ENCODE peak calls at places on chromosomes 13 and 19, in six cellular contexts. P is lower lobe of right lung; E is astrocyte of the spinal cord; N is astrocyte of the cerebellum; U is lower leg skin; L is CD8-positive, alpha-beta T cell. B is an unnamed sample.

GRCh38 chr19:12777217-12778019 is 2.1 kb upstream of the HOOK2 start:
- DNase-seq in P (peak), E (peak), N (no peak), U (peak), L (peak), B (peak)

GRCh38 chr13:109816979-109817275 is 30.5 kb upstream of the IRS2 start:
- DNase-seq in P (no peak), E (peak), N (peak), U (no peak), L (no peak), B (peak)

GRCh38 chr13:43285891-43286602 is 262.7 kb downstream of the DNAJC15 start:
- DNase-seq in P (no peak), E (peak), N (peak), U (no peak), L (no peak), B (peak)

GRCh38 chr13:99792079-99792921 is 179.3 kb downstream of the ZIC5 start:
- DNase-seq in P (no peak), E (no peak), N (no peak), U (no peak), L (no peak), B (no peak)

GRCh38 chr13:62747629-62748028 is 1332.0 kb upstream of the PCDH20 start:
- DNase-seq in P (no peak), E (no peak), N (no peak), U (no peak), L (no peak), B (no peak)

GRCh38 chr13:110506859-110507566 is 54.5 kb downstream of the RAB20 start:
- DNase-seq in P (peak), E (peak), N (no peak), U (no peak), L (no peak), B (peak)

GRCh38 chr13:110258876-110259631 is 47.9 kb downstream of the COL4A1 start:
- DNase-seq in P (no peak), E (no peak), N (no peak), U (peak), L (no peak), B (no peak)

GRCh38 chr13:91154553-91154952 is 192.9 kb upstream of the MIR17HG start:
- DNase-seq in P (no peak), E (no peak), N (no peak), U (no peak), L (no peak), B (no peak)

GRCh38 chr19:38266981-38267597 is 2.7 kb downstream of the SPINT2 start:
- DNase-seq in P (no peak), E (peak), N (no peak), U (no peak), L (no peak), B (peak)

GRCh38 chr19:19371056-19371455 is 34.4 kb upstream of the GATAD2A start:
- DNase-seq in P (no peak), E (no peak), N (no peak), U (no peak), L (no peak), B (no peak)

GRCh38 chr13:61777281-61777680 is 361.6 kb upstream of the PCDH20 start:
- DNase-seq in P (no peak), E (peak), N (peak), U (no peak), L (no peak), B (no peak)

GRCh38 chr19:3210347-3211017 is 14.0 kb upstream of the CELF5 start:
- DNase-seq in P (peak), E (peak), N (no peak), U (no peak), L (peak), B (peak)

GRCh38 chr13:27966641-27967202 is 2.4 kb downstream of the CDX2 start:
- DNase-seq in P (no peak), E (no peak), N (no peak), U (peak), L (no peak), B (no peak)

GRCh38 chr13:108218044-108218974 is at the start of gene ABHD13:
- DNase-seq in P (peak), E (peak), N (peak), U (peak), L (peak), B (peak)

GRCh38 chr13:38535271-38535670 is 151.6 kb upstream of the FREM2 start:
- DNase-seq in P (no peak), E (no peak), N (no peak), U (no peak), L (no peak), B (no peak)

GRCh38 chr19:6590458-6591319 is at the start of gene CD70:
- DNase-seq in P (no peak), E (no peak), N (no peak), U (peak), L (peak), B (no peak)

GRCh38 chr13:24127116-24127631 is 33.3 kb upstream of the SPATA13 start:
- DNase-seq in P (no peak), E (peak), N (no peak), U (no peak), L (no peak), B (peak)

GRCh38 chr19:23101241-23101640 is 15.6 kb upstream of the ZNF730 start:
- DNase-seq in P (no peak), E (no peak), N (no peak), U (no peak), L (no peak), B (no peak)

GRCh38 chr19:10988921-10989320 is 28.1 kb downstream of the SMARCA4 start:
- DNase-seq in P (no peak), E (no peak), N (no peak), U (no peak), L (no peak), B (no peak)

GRCh38 chr19:33064117-33064777 is 441 bp downstream of the RHPN2 start:
- DNase-seq in P (peak), E (no peak), N (no peak), U (no peak), L (peak), B (no peak)

GRCh38 chr13:41823486-41823885 is 137.4 kb downstream of the VWA8 start:
- DNase-seq in P (no peak), E (peak), N (no peak), U (no peak), L (no peak), B (no peak)

GRCh38 chr19:28359819-28360414 is 853.0 kb downstream of the UQCRFS1 start:
- DNase-seq in P (no peak), E (no peak), N (no peak), U (no peak), L (no peak), B (no peak)

GRCh38 chr13:85140192-85140591 is 659.0 kb downstream of the SLITRK6 start:
- DNase-seq in P (no peak), E (no peak), N (no peak), U (no peak), L (no peak), B (no peak)

DNA sequence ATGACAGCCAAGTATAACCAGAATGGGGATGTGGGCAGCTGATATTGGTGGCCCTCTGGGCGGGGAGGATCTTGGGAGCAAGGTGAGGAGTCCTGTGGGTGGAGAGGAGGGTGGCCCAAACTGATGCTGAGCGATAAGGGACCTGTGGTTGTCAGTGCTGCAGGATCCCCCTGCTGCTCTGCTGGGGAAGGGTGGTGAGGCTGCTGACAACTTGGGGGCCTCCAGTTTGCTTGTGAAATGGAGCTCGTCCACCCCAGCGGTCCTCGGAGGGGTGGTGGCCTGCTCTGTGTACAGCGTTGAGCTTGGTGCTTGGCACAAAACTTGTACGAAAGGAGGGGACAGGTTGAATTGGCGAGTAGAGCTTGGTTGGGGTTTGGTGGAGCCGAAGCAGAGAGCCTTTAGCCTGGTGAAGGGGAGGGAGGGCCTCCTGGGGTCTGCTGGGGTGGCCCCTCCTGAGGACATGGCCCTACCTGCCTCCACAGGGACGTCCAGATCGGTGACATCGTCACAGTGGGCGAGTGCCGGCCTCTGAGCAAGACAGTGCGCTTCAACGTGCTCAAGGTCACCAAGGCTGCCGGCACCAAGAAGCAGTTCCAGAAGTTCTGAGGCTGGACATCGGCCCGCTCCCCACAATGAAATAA is 2.9 kb downstream of the RPS11 start:
- DNase-seq in P (no peak), E (no peak), N (no peak), U (no peak), L (peak), B (no peak)
- H3K4me3 ChIP-seq in P (peak), E (no peak), N (no peak), U (no peak), L (peak), B (no peak)

DNA sequence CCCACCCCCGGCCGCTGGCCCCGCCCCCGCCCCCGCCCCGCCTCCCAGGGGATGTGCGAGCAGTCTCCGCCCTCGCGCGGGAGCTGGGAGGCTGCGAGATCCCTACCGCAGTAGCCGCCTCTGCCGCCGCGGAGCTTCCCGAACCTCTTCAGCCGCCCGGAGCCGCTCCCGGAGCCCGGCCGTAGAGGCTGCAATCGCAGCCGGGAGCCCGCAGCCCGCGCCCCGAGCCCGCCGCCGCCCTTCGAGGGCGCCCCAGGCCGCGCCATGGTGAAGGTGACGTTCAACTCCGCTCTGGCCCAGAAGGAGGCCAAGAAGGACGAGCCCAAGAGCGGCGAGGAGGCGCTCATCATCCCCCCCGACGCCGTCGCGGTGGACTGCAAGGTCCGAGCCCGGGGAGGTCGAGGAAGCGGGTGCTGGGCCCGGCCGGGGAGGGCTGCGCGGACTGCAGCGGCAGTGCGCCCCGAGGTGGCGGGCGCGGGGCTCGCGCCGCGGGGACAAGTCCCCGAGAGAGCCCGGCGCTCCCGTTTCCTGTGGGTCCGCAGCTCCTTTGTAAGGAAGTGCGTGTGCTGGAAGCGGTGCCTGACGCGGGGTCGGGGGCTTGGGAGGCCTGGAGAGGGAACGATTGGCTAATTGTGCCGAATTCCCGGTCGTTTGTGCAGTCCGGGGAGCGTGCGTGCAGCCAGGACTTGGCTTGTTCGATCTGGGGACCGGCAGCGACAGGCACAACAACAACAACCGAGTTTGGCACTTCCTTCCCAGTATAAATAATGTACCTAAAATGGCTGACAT is at the start of gene ITM2B:
- DNase-seq in P (peak), E (peak), N (no peak), U (peak), L (peak), B (peak)
- TF ChIP-seq CTCF in P (peak), E (peak), N (peak), U (no peak), L (peak), B (peak)

DNA sequence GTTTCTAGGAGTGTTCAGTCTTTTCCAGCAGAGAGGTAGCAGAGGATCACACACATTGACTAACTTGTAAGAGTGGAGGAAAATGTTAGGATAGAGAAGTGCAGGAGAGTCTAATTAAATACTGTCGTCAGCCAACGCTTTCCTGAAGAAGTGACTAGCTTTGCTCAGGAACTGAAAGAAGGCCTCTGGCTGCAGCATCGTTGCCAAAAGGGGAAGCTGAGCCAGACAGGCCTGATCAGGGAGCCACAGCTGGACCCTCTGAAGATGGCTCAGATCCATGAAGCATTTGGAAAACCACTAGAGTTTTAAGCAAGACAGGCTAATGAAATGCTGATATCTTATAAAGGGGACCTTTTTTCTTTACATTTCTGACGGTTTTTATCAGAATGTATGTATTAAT is 38.4 kb upstream of the LAMP1 start:
- DNase-seq in P (no peak), E (no peak), N (no peak), U (no peak), L (no peak), B (no peak)
- H3K4me3 ChIP-seq in P (no peak), E (no peak), N (no peak), U (no peak), L (no peak), B (no peak)

GRCh38 chr19:29596885-29597525 is 9.1 kb upstream of the POP4 start:
- DNase-seq in P (no peak), E (peak), N (no peak), U (no peak), L (no peak), B (peak)
- TF ChIP-seq CTCF in P (no peak), E (peak), N (peak), U (no peak), L (no peak), B (peak)

GRCh38 chr13:50726164-50726563 is 117.3 kb downstream of the DLEU7 start:
- DNase-seq in P (no peak), E (no peak), N (no peak), U (no peak), L (no peak), B (no peak)
- H3K4me3 ChIP-seq in P (no peak), E (no peak), N (no peak), U (no peak), L (no peak), B (no peak)

GRCh38 chr19:51740356-51740755 is 11.3 kb downstream of the FPR1 start:
- DNase-seq in P (no peak), E (no peak), N (no peak), U (no peak), L (no peak), B (no peak)

GRCh38 chr19:51739466-51740213 is 12.0 kb downstream of the FPR1 start:
- DNase-seq in P (no peak), E (no peak), N (no peak), U (no peak), L (no peak), B (no peak)

GRCh38 chr19:51742736-51743288 is 8.9 kb downstream of the FPR1 start:
- DNase-seq in P (no peak), E (peak), N (peak), U (no peak), L (no peak), B (peak)

GRCh38 chr19:51746731-51747130 is 4.9 kb downstream of the FPR1 start:
- DNase-seq in P (no peak), E (no peak), N (no peak), U (no peak), L (no peak), B (no peak)

GRCh38 chr19:51743405-51743804 is 8.3 kb downstream of the FPR1 start:
- DNase-seq in P (no peak), E (peak), N (no peak), U (no peak), L (no peak), B (peak)
- TF ChIP-seq CTCF in P (no peak), E (no peak), N (no peak), U (no peak), L (no peak), B (no peak)

DNA sequence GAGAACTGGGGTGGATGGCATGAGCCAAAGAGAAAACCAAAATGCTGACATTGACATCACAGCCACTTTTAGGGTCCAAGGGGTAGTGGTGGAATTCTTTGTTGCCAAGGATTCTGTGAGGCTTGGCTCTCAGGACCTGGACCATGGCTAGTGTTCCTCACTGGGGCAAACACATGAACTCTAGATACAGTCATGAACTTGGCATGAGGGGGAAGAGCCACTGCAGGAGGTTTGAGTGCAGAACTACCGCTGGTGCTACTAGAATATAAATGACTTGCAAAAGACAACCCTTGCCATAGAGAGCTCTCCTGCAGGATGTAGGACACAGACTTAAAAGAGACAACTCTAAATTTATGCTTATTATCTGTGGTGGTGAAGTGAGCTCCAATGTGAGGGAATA is 29.8 kb upstream of the FRY start:
- DNase-seq in P (no peak), E (no peak), N (no peak), U (no peak), L (no peak), B (no peak)
- H3K4me3 ChIP-seq in P (no peak), E (no peak), N (no peak), U (no peak), L (no peak), B (no peak)

GRCh38 chr19:41350735-41351338 is 2.9 kb downstream of the TGFB1 start:
- DNase-seq in P (no peak), E (no peak), N (no peak), U (no peak), L (no peak), B (peak)
- TF ChIP-seq CTCF in P (no peak), E (no peak), N (no peak), U (no peak), L (no peak), B (no peak)

GRCh38 chr19:15456871-15457700 is 7.3 kb downstream of the RASAL3 start:
- DNase-seq in P (no peak), E (no peak), N (no peak), U (no peak), L (no peak), B (no peak)
- H3K4me3 ChIP-seq in P (no peak), E (no peak), N (no peak), U (no peak), L (no peak), B (no peak)

B was measured in cardiac fibroblast.